ENCODE peak calls at places on chromosomes 6 and 20, in five cellular contexts. U is heart left ventricle, T is lower leg skin, B is thoracic aorta, W is right lobe of liver. X is an unnamed sample.

GRCh38 chr6:128063850-128064539 is 163.1 kb upstream of the THEMIS start:
- DNase-seq in B (no peak), T (no peak), W (no peak), U (no peak), X (no peak)

GRCh38 chr20:22711981-22712755 is 127.8 kb upstream of the FOXA2 start:
- DNase-seq in W (no peak), U (no peak), T (no peak), B (no peak), X (no peak)

GRCh38 chr6:111559193-111560097 is 46.2 kb downstream of the TRAF3IP2 start:
- DNase-seq in T (peak), W (peak), U (peak), B (no peak), X (peak)

GRCh38 chr20:32609993-32610896 is 25.1 kb upstream of the NOL4L start:
- DNase-seq in T (no peak), U (no peak), B (no peak), W (no peak), X (no peak)

GRCh38 chr20:24977797-24978196 is 14.8 kb downstream of the APMAP start:
- DNase-seq in B (no peak), W (peak), T (no peak), U (no peak), X (no peak)

GRCh38 chr6:143708889-143709288 is 31.1 kb downstream of the PHACTR2 start:
- DNase-seq in T (no peak), B (no peak), U (no peak), W (no peak), X (no peak)

GRCh38 chr20:62900692-62901584 is 25.4 kb downstream of the DIDO1 start:
- DNase-seq in T (no peak), W (no peak), B (no peak), U (no peak), X (no peak)

GRCh38 chr20:60254901-60255411 is 296.7 kb downstream of the CDH26 start:
- DNase-seq in B (no peak), W (no peak), T (no peak), U (no peak), X (peak)

GRCh38 chr6:33967266-33967767 is 163.5 kb upstream of the MLN start:
- DNase-seq in B (no peak), U (no peak), T (no peak), W (peak), X (no peak)

GRCh38 chr6:13299403-13299821 is 28.9 kb downstream of the TBC1D7 start:
- DNase-seq in U (no peak), B (no peak), W (peak), T (no peak), X (no peak)

GRCh38 chr20:51426879-51427624 is 115.5 kb downstream of the NFATC2 start:
- DNase-seq in T (no peak), W (peak), U (no peak), B (no peak), X (no peak)

GRCh38 chr6:21965953-21966539 is 330.8 kb downstream of the PRL start:
- DNase-seq in U (no peak), T (no peak), B (no peak), W (no peak), X (no peak)

GRCh38 chr6:76697585-76697984 is 625.1 kb upstream of the IMPG1 start:
- DNase-seq in W (no peak), B (no peak), T (no peak), U (no peak), X (peak)

GRCh38 chr6:153965996-153966395 is 73.0 kb upstream of the OPRM1 start:
- DNase-seq in B (no peak), T (no peak), W (no peak), U (no peak), X (peak)

GRCh38 chr20:4602297-4602631 is 119.4 kb upstream of the PRND start:
- DNase-seq in B (no peak), U (no peak), W (no peak), T (no peak), X (peak)

GRCh38 chr6:128242765-128243403 is 277.5 kb downstream of the PTPRK start:
- DNase-seq in W (no peak), B (no peak), T (no peak), U (no peak), X (no peak)

GRCh38 chr6:140463312-140463710 is 1088.9 kb upstream of the CITED2 start:
- DNase-seq in T (no peak), B (no peak), U (no peak), W (no peak), X (no peak)

GRCh38 chr6:3841711-3842565 is 7.2 kb upstream of the FAM50B start:
- DNase-seq in W (peak), B (no peak), T (no peak), U (no peak), X (peak)

GRCh38 chr6:8526619-8527018 is 91.3 kb upstream of the SLC35B3 start:
- DNase-seq in T (no peak), U (no peak), W (no peak), B (no peak), X (no peak)

GRCh38 chr6:90382760-90383159 is 86.1 kb upstream of the BACH2 start:
- DNase-seq in U (no peak), B (no peak), W (no peak), T (no peak), X (no peak)

GRCh38 chr6:144478487-144478886 is 193.4 kb downstream of the UTRN start:
- DNase-seq in U (peak), T (no peak), W (peak), B (peak), X (peak)

GRCh38 chr6:95601133-95601532 is 23.8 kb downstream of the MANEA start:
- DNase-seq in B (no peak), W (no peak), U (no peak), T (no peak), X (no peak)

GRCh38 chr20:36062799-36063198 is 91.7 kb upstream of the EPB41L1 start:
- DNase-seq in B (no peak), T (no peak), U (no peak), W (no peak), X (peak)

GRCh38 chr6:146770275-146770964 is 171.6 kb downstream of the ADGB start:
- DNase-seq in W (no peak), B (no peak), T (no peak), U (peak), X (no peak)

GRCh38 chr20:2451939-2452732 is 18.5 kb downstream of the SNRPB start:
- DNase-seq in W (peak), U (peak), T (peak), B (peak), X (peak)

GRCh38 chr20:17568045-17568788 is 1.7 kb upstream of the DSTN start:
- DNase-seq in T (no peak), B (no peak), W (no peak), U (no peak), X (no peak)

GRCh38 chr6:35506536-35506935 is 6.2 kb downstream of the TULP1 start:
- DNase-seq in U (no peak), W (no peak), T (no peak), B (no peak), X (no peak)

GRCh38 chr6:90478789-90479602 is 107.9 kb downstream of the MAP3K7 start:
- DNase-seq in W (peak), T (peak), U (peak), B (peak), X (peak)

GRCh38 chr6:144644776-144645175 is 359.6 kb downstream of the UTRN start:
- DNase-seq in W (no peak), B (no peak), U (no peak), T (no peak), X (no peak)

GRCh38 chr20:35327074-35327976 is 35.1 kb upstream of the FAM83C start:
- DNase-seq in B (no peak), W (peak), T (no peak), U (no peak), X (peak)

GRCh38 chr6:157393667-157394329 is 12.8 kb downstream of the ZDHHC14 start:
- DNase-seq in U (no peak), B (no peak), T (no peak), W (no peak), X (no peak)

GRCh38 chr20:9411833-9412232 is 102.6 kb upstream of the LAMP5 start:
- DNase-seq in B (no peak), W (no peak), U (no peak), T (no peak), X (no peak)

GRCh38 chr6:141033101-141033500 is 1099.6 kb upstream of the GJE1 start:
- DNase-seq in W (no peak), U (no peak), B (no peak), T (no peak), X (peak)

GRCh38 chr6:196543-196942 is 95.7 kb upstream of the DUSP22 start:
- DNase-seq in W (no peak), T (no peak), U (no peak), B (no peak), X (no peak)
- TF ChIP-seq CTCF in W (no peak), T (no peak), U (no peak), B (no peak), X (no peak)

GRCh38 chr6:151440930-151441329 is 11.0 kb downstream of the RMND1 start:
- DNase-seq in T (no peak), B (no peak), U (no peak), W (no peak), X (peak)
- H3K4me3 ChIP-seq in T (no peak), B (peak), U (no peak), W (peak), X (no peak)

DNA sequence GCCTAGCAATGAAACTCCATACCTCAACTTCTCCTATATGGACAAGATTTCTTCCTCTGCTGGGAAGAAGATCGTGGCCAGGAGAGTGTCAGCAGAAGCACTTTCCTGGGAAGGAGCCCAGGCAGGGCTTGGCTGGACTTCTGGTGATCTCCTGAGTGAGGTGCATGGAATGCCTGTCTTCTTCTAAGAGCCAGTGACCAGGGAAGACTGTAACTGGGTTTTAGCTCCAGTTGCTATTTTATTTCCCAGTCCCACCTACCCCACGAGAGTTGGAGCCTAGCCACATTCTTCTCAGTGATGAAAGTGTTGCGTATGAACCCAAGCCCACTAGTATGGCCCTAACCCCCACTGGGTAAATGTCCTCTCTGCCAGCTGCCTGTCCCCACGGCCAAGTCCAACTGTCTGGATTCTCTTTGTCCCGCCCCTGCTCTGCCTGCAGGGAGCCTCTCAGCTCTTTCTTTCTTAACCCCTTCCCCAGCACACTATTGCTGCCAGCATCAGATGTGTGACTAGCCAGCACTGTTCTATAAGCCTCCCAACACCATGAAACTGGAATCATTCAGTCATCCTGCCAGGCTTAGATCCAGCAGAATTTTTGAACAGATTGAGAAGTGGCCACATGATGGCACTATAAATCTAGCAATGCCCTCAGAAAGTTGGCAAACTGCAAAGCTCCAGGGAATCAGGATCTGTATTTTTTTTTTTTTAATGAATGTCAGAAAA is 69.8 kb upstream of the FAM184A start:
- DNase-seq in W (peak), T (peak), U (no peak), B (no peak), X (peak)
- TF ChIP-seq CTCF in W (peak), T (no peak), U (peak), B (peak), X (peak)

GRCh38 chr6:29757701-29758293 is 34.6 kb downstream of the HLA-F start:
- DNase-seq in B (no peak), W (peak), U (no peak), T (no peak), X (no peak)

GRCh38 chr6:29759457-29759856 is 36.2 kb downstream of the HLA-F start:
- DNase-seq in T (no peak), W (peak), B (no peak), U (no peak), X (no peak)

GRCh38 chr6:29757282-29757681 is 34.0 kb downstream of the HLA-F start:
- DNase-seq in T (no peak), W (no peak), B (no peak), U (no peak), X (no peak)

GRCh38 chr6:29760328-29760727 is 37.1 kb downstream of the HLA-F start:
- DNase-seq in U (no peak), W (no peak), T (no peak), B (no peak), X (no peak)

DNA sequence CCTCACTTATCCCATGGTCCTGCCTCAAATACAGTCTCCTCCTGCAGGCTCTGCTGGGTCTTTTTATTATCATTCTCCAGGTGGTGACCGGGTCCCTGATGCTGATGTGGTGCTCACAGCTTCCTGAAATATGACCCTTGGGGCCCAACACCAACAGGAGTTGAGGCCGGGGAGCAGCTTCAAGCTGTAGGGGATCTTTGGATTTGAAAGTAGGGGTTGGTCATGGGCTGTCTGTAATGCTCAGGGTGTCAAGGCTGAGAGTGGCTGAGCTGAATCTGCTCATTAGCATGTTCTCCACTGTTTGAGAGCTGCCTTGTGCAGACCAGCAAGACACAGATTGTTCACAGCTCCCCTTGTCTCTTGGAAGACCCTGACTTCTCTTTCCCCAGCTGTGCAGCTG is 35.5 kb downstream of the HLA-F start:
- DNase-seq in T (no peak), U (no peak), B (no peak), W (peak), X (no peak)
- H3K4me3 ChIP-seq in T (no peak), U (no peak), B (no peak), W (no peak), X (no peak)